ENCODE peak calls at places on chromosomes 7 and 10, in six cellular contexts. J is mesothelial cell of epicardium, L is GM04504, Y is WTC11, H is progenitor cell of endocrine pancreas, D is cardiac fibroblast. G is an unnamed sample.

GRCh38 chr10:71982269-71983178 is 18.3 kb downstream of the CHST3 start:
- DNase-seq in J (no peak), L (no peak), Y (no peak), H (no peak), D (no peak), G (no peak)

GRCh38 chr7:28688651-28689050 is 269.5 kb downstream of the TRIL start:
- DNase-seq in J (no peak), L (peak), Y (no peak), H (no peak), D (peak), G (no peak)

GRCh38 chr7:31478744-31479143 is 35.1 kb upstream of the ITPRID1 start:
- DNase-seq in J (no peak), L (no peak), Y (no peak), H (no peak), D (no peak), G (no peak)

GRCh38 chr7:29442146-29442545 is 121.5 kb upstream of the PRR15 start:
- DNase-seq in J (no peak), L (no peak), Y (no peak), H (no peak), D (peak), G (peak)

GRCh38 chr7:44580945-44581344 is 1.1 kb downstream of the TMED4 start:
- DNase-seq in J (no peak), L (no peak), Y (no peak), H (no peak), D (no peak), G (no peak)

GRCh38 chr7:26196305-26196704 is 4.2 kb downstream of the HNRNPA2B1 start:
- DNase-seq in J (no peak), L (no peak), Y (no peak), H (no peak), D (no peak), G (no peak)

GRCh38 chr10:46547881-46548780 is 8.3 kb downstream of the GPRIN2 start:
- DNase-seq in J (no peak), L (no peak), Y (peak), H (peak), D (no peak), G (peak)

GRCh38 chr10:3162533-3162932 is 10.0 kb downstream of the PITRM1 start:
- DNase-seq in J (no peak), L (no peak), Y (peak), H (no peak), D (no peak), G (no peak)

GRCh38 chr10:34489973-34490372 is 325.1 kb downstream of the PARD3 start:
- DNase-seq in J (no peak), L (peak), Y (no peak), H (no peak), D (peak), G (no peak)

GRCh38 chr7:55325371-55325792 is 39.8 kb upstream of the LANCL2 start:
- DNase-seq in J (no peak), L (peak), Y (no peak), H (no peak), D (peak), G (no peak)

GRCh38 chr10:49610015-49610734 is at the start of gene SLC18A3:
- DNase-seq in J (peak), L (no peak), Y (peak), H (no peak), D (no peak), G (no peak)

GRCh38 chr10:112148314-112148713 is 35.3 kb downstream of the GPAM start:
- DNase-seq in J (no peak), L (no peak), Y (no peak), H (no peak), D (no peak), G (no peak)

GRCh38 chr10:18565006-18565405 is 86.4 kb downstream of the NSUN6 start:
- DNase-seq in J (no peak), L (no peak), Y (no peak), H (no peak), D (no peak), G (no peak)

GRCh38 chr10:59622320-59622901 is 87.2 kb downstream of the SLC16A9 start:
- DNase-seq in J (no peak), L (peak), Y (peak), H (peak), D (peak), G (peak)

GRCh38 chr7:93883078-93883916 is 7.3 kb downstream of the TFPI2 start:
- DNase-seq in J (no peak), L (no peak), Y (no peak), H (no peak), D (peak), G (no peak)

GRCh38 chr7:128053991-128054390 is 22.8 kb upstream of the LRRC4 start:
- DNase-seq in J (no peak), L (no peak), Y (no peak), H (no peak), D (no peak), G (no peak)

GRCh38 chr10:86225098-86225782 is 141.4 kb downstream of the GRID1 start:
- DNase-seq in J (no peak), L (peak), Y (no peak), H (no peak), D (peak), G (no peak)

GRCh38 chr10:34996843-34997242 is 93.3 kb downstream of the CUL2 start:
- DNase-seq in J (no peak), L (peak), Y (no peak), H (no peak), D (peak), G (no peak)

GRCh38 chr10:128897414-128897928 is 569.6 kb upstream of the MGMT start:
- DNase-seq in J (no peak), L (no peak), Y (no peak), H (no peak), D (no peak), G (no peak)

GRCh38 chr7:75776295-75776971 is 4.4 kb upstream of the CCL26 start:
- DNase-seq in J (no peak), L (peak), Y (no peak), H (no peak), D (peak), G (no peak)

GRCh38 chr7:134357486-134357885 is 40.8 kb upstream of the SLC35B4 start:
- DNase-seq in J (no peak), L (no peak), Y (no peak), H (no peak), D (no peak), G (no peak)

GRCh38 chr7:14821757-14822480 is 80.6 kb downstream of the DGKB start:
- DNase-seq in J (no peak), L (peak), Y (no peak), H (no peak), D (peak), G (no peak)

GRCh38 chr7:151046603-151047573 is 1.4 kb upstream of the ASIC3 start:
- DNase-seq in J (no peak), L (no peak), Y (no peak), H (no peak), D (no peak), G (no peak)

GRCh38 chr7:105497016-105497415 is 25.1 kb downstream of the PUS7 start:
- DNase-seq in J (no peak), L (no peak), Y (no peak), H (no peak), D (no peak), G (no peak)

GRCh38 chr7:65980478-65981250 is 1.3 kb downstream of the GUSB start:
- DNase-seq in J (no peak), L (no peak), Y (no peak), H (no peak), D (peak), G (no peak)

GRCh38 chr7:72099784-72100183 is 312.4 kb downstream of the CALN1 start:
- DNase-seq in J (no peak), L (no peak), Y (no peak), H (no peak), D (peak), G (no peak)

GRCh38 chr7:128937647-128938523 is at the start of gene IRF5:
- DNase-seq in J (no peak), L (no peak), Y (peak), H (peak), D (no peak), G (no peak)

GRCh38 chr7:72321637-72322036 is 90.5 kb downstream of the CALN1 start:
- DNase-seq in J (no peak), L (no peak), Y (no peak), H (no peak), D (no peak), G (no peak)

GRCh38 chr7:29122750-29123149 is 23.6 kb downstream of the CPVL start:
- DNase-seq in J (no peak), L (no peak), Y (no peak), H (no peak), D (no peak), G (no peak)

GRCh38 chr7:27165655-27166474 is 528 bp upstream of the HOXA9 start:
- DNase-seq in J (no peak), L (peak), Y (peak), H (no peak), D (no peak), G (no peak)

GRCh38 chr7:23419845-23420244 is 50.4 kb downstream of the IGF2BP3 start:
- DNase-seq in J (no peak), L (no peak), Y (no peak), H (no peak), D (no peak), G (no peak)

GRCh38 chr7:135670179-135670578 is 7.9 kb downstream of the STMP1 start:
- DNase-seq in J (no peak), L (peak), Y (no peak), H (no peak), D (peak), G (no peak)

GRCh38 chr10:77531441-77532001 is 106.1 kb downstream of the KCNMA1 start:
- DNase-seq in J (no peak), L (peak), Y (no peak), H (no peak), D (peak), G (no peak)

GRCh38 chr7:35691827-35692307 is 3.1 kb downstream of the HERPUD2 start:
- DNase-seq in J (no peak), L (no peak), Y (no peak), H (no peak), D (peak), G (no peak)

GRCh38 chr10:27485368-27485767 is 18.7 kb upstream of the RAB18 start:
- DNase-seq in J (no peak), L (no peak), Y (no peak), H (no peak), D (no peak), G (no peak)

GRCh38 chr7:66964391-66964790 is 31.0 kb downstream of the SBDS start:
- DNase-seq in J (no peak), L (no peak), Y (no peak), H (no peak), D (peak), G (no peak)

GRCh38 chr7:152519290-152519689 is 83.5 kb upstream of the KMT2C start:
- DNase-seq in J (no peak), L (no peak), Y (no peak), H (no peak), D (no peak), G (no peak)

GRCh38 chr10:131248376-131249165 is 63.0 kb downstream of the TCERG1L start:
- DNase-seq in J (no peak), L (no peak), Y (no peak), H (no peak), D (no peak), G (no peak)

G was measured in ecto neural progenitor cell.